ENCODE peak calls at places on chromosome 16, in seven cellular contexts. One of them, this sample, is unnamed.
A peak's percentile ranks its signal among the peaks of the same experiment; 100 is the strongest.

GRCh38 chr16:88508868-88509748 is 56.0 kb downstream of the ZFPM1 start:
- DNase-seq in heart left ventricle: no peak
- DNase-seq in sigmoid colon: no peak
- DNase-seq in IMR-90: no peak
- DNase-seq in body of pancreas: peak; percentile 85
- DNase-seq in uterus: no peak
- DNase-seq in adrenal gland: no peak
- DNase-seq in this sample: no peak

GRCh38 chr16:81500833-81501521 is 56.4 kb downstream of the CMIP start:
- DNase-seq in adrenal gland: no peak
- DNase-seq in heart left ventricle: no peak
- DNase-seq in body of pancreas: no peak
- DNase-seq in sigmoid colon: no peak
- DNase-seq in uterus: no peak
- DNase-seq in IMR-90: peak; percentile 81
- DNase-seq in this sample: no peak

GRCh38 chr16:84144301-84144858 is 597 bp downstream of the HSDL1 start:
- DNase-seq in uterus: peak; percentile 28
- DNase-seq in sigmoid colon: no peak
- DNase-seq in body of pancreas: peak; percentile 37
- DNase-seq in adrenal gland: peak; percentile 25
- DNase-seq in heart left ventricle: peak; percentile 26
- DNase-seq in IMR-90: peak; percentile 5
- DNase-seq in this sample: peak; percentile 50

GRCh38 chr16:278863-279366 is 1.5 kb upstream of the ARHGDIG start:
- DNase-seq in uterus: no peak
- DNase-seq in sigmoid colon: no peak
- DNase-seq in IMR-90: peak; percentile 17
- DNase-seq in heart left ventricle: no peak
- DNase-seq in adrenal gland: peak; percentile 45
- DNase-seq in body of pancreas: peak; percentile 78
- DNase-seq in this sample: no peak

GRCh38 chr16:48503779-48504178 is 106.2 kb downstream of the N4BP1 start:
- DNase-seq in body of pancreas: no peak
- DNase-seq in adrenal gland: no peak
- DNase-seq in IMR-90: peak; percentile 89
- DNase-seq in heart left ventricle: peak; percentile 45
- DNase-seq in sigmoid colon: peak; percentile 85
- DNase-seq in uterus: peak; percentile 66
- DNase-seq in this sample: peak; percentile 86

GRCh38 chr16:75095204-75095621 is 21.4 kb downstream of the LDHD start:
- DNase-seq in adrenal gland: no peak
- DNase-seq in IMR-90: no peak
- DNase-seq in body of pancreas: no peak
- DNase-seq in sigmoid colon: no peak
- DNase-seq in uterus: no peak
- DNase-seq in heart left ventricle: no peak
- DNase-seq in this sample: no peak

GRCh38 chr16:57591086-57591869 is 37.2 kb upstream of the ADGRG1 start:
- DNase-seq in adrenal gland: peak; percentile 76
- DNase-seq in sigmoid colon: peak; percentile 75
- DNase-seq in IMR-90: peak; percentile 82
- DNase-seq in body of pancreas: peak; percentile 77
- DNase-seq in uterus: peak; percentile 52
- DNase-seq in heart left ventricle: peak; percentile 70
- DNase-seq in this sample: peak; percentile 49

GRCh38 chr16:51592535-51592934 is 441.5 kb upstream of the SALL1 start:
- DNase-seq in body of pancreas: no peak
- DNase-seq in uterus: no peak
- DNase-seq in heart left ventricle: no peak
- DNase-seq in adrenal gland: no peak
- DNase-seq in IMR-90: no peak
- DNase-seq in sigmoid colon: no peak
- DNase-seq in this sample: no peak

GRCh38 chr16:60740033-60740696 is 1296.1 kb downstream of the CDH8 start:
- DNase-seq in sigmoid colon: no peak
- DNase-seq in uterus: no peak
- DNase-seq in IMR-90: no peak
- DNase-seq in body of pancreas: no peak
- DNase-seq in adrenal gland: no peak
- DNase-seq in heart left ventricle: no peak
- DNase-seq in this sample: no peak

GRCh38 chr16:24717411-24717810 is 12.0 kb upstream of the TNRC6A start:
- DNase-seq in IMR-90: peak; percentile 53
- DNase-seq in heart left ventricle: no peak
- DNase-seq in body of pancreas: no peak
- DNase-seq in sigmoid colon: no peak
- DNase-seq in adrenal gland: no peak
- DNase-seq in uterus: no peak
- DNase-seq in this sample: no peak

GRCh38 chr16:75042423-75043174 is 43.8 kb downstream of the ZNRF1 start:
- DNase-seq in heart left ventricle: peak; percentile 14
- DNase-seq in body of pancreas: no peak
- DNase-seq in adrenal gland: no peak
- DNase-seq in uterus: no peak
- DNase-seq in IMR-90: no peak
- DNase-seq in sigmoid colon: no peak
- DNase-seq in this sample: no peak

GRCh38 chr16:9597967-9598730 is 506.7 kb downstream of the HAPSTR1 start:
- DNase-seq in adrenal gland: no peak
- DNase-seq in heart left ventricle: no peak
- DNase-seq in IMR-90: no peak
- DNase-seq in uterus: no peak
- DNase-seq in body of pancreas: no peak
- DNase-seq in sigmoid colon: no peak
- DNase-seq in this sample: no peak

GRCh38 chr16:71626018-71626857 is at the start of gene MARVELD3:
- DNase-seq in adrenal gland: no peak
- DNase-seq in IMR-90: no peak
- DNase-seq in body of pancreas: peak; percentile 97
- DNase-seq in uterus: no peak
- DNase-seq in heart left ventricle: no peak
- DNase-seq in sigmoid colon: no peak
- DNase-seq in this sample: peak; percentile 29

GRCh38 chr16:67226295-67226803 is 581 bp upstream of the TMEM208 start:
- DNase-seq in body of pancreas: no peak
- DNase-seq in sigmoid colon: no peak
- DNase-seq in adrenal gland: no peak
- DNase-seq in heart left ventricle: no peak
- DNase-seq in IMR-90: no peak
- DNase-seq in uterus: no peak
- DNase-seq in this sample: no peak

GRCh38 chr16:15672514-15673167 is 22.6 kb downstream of the NDE1 start:
- DNase-seq in sigmoid colon: peak; percentile 98
- DNase-seq in heart left ventricle: peak; percentile 89
- DNase-seq in body of pancreas: peak; percentile 32
- DNase-seq in uterus: peak; percentile 94
- DNase-seq in adrenal gland: peak; percentile 82
- DNase-seq in IMR-90: peak; percentile 96
- DNase-seq in this sample: peak; percentile 92

GRCh38 chr16:66899945-66900688 is 18.6 kb downstream of the CDH16 start:
- DNase-seq in sigmoid colon: peak; percentile 93
- DNase-seq in adrenal gland: peak; percentile 89
- DNase-seq in IMR-90: peak; percentile 79
- DNase-seq in uterus: peak; percentile 85
- DNase-seq in body of pancreas: peak; percentile 91
- DNase-seq in heart left ventricle: peak; percentile 77
- DNase-seq in this sample: peak; percentile 94

GRCh38 chr16:5845046-5845445 is 747.5 kb upstream of the EEF2KMT start:
- DNase-seq in IMR-90: no peak
- DNase-seq in heart left ventricle: no peak
- DNase-seq in body of pancreas: no peak
- DNase-seq in sigmoid colon: no peak
- DNase-seq in uterus: no peak
- DNase-seq in adrenal gland: no peak
- DNase-seq in this sample: no peak

GRCh38 chr16:67248401-67249177 is at the start of gene SLC9A5:
- DNase-seq in uterus: peak; percentile 43
- DNase-seq in heart left ventricle: peak; percentile 49
- DNase-seq in body of pancreas: no peak
- DNase-seq in IMR-90: no peak
- DNase-seq in sigmoid colon: peak; percentile 75
- DNase-seq in adrenal gland: peak; percentile 25
- DNase-seq in this sample: no peak

GRCh38 chr16:66274335-66275110 is 92.0 kb upstream of the CDH5 start:
- DNase-seq in sigmoid colon: peak; percentile 34
- DNase-seq in uterus: no peak
- DNase-seq in adrenal gland: no peak
- DNase-seq in IMR-90: peak; percentile 44
- DNase-seq in body of pancreas: no peak
- DNase-seq in heart left ventricle: no peak
- DNase-seq in this sample: no peak

GRCh38 chr16:17367034-17367433 is 103.7 kb downstream of the XYLT1 start:
- DNase-seq in adrenal gland: no peak
- DNase-seq in heart left ventricle: no peak
- DNase-seq in uterus: no peak
- DNase-seq in IMR-90: no peak
- DNase-seq in sigmoid colon: no peak
- DNase-seq in body of pancreas: no peak
- DNase-seq in this sample: no peak

GRCh38 chr16:59148312-59148711 is 414.2 kb upstream of the GOT2 start:
- DNase-seq in IMR-90: no peak
- DNase-seq in adrenal gland: no peak
- DNase-seq in heart left ventricle: no peak
- DNase-seq in body of pancreas: no peak
- DNase-seq in sigmoid colon: no peak
- DNase-seq in uterus: no peak
- DNase-seq in this sample: no peak

GRCh38 chr16:47461598-47462266 is 601 bp downstream of the PHKB start:
- DNase-seq in uterus: no peak
- DNase-seq in adrenal gland: peak; percentile 38
- DNase-seq in body of pancreas: peak; percentile 30
- DNase-seq in sigmoid colon: no peak
- DNase-seq in heart left ventricle: no peak
- DNase-seq in IMR-90: peak; percentile 48
- DNase-seq in this sample: no peak

GRCh38 chr16:17304124-17304813 is 166.5 kb downstream of the XYLT1 start:
- DNase-seq in body of pancreas: peak; percentile 69
- DNase-seq in uterus: no peak
- DNase-seq in adrenal gland: no peak
- DNase-seq in IMR-90: peak; percentile 17
- DNase-seq in sigmoid colon: no peak
- DNase-seq in heart left ventricle: no peak
- DNase-seq in this sample: no peak

GRCh38 chr16:85913688-85914422 is 14.9 kb downstream of the IRF8 start:
- DNase-seq in IMR-90: no peak
- DNase-seq in adrenal gland: no peak
- DNase-seq in uterus: no peak
- DNase-seq in body of pancreas: no peak
- DNase-seq in heart left ventricle: no peak
- DNase-seq in sigmoid colon: no peak
- DNase-seq in this sample: no peak
- H3K4me1 ChIP-seq in IMR-90: peaks cover 4% of the 10 kb centered on the region
- H3K4me1 ChIP-seq in adrenal gland: peaks cover 28% of the 10 kb centered on the region
- H3K4me1 ChIP-seq in uterus: no peaks in the 10 kb centered on the region
- H3K4me1 ChIP-seq in body of pancreas: peaks cover 13% of the 10 kb centered on the region
- H3K4me1 ChIP-seq in heart left ventricle: peaks cover 12% of the 10 kb centered on the region
- H3K4me1 ChIP-seq in sigmoid colon: peaks cover 15% of the 10 kb centered on the region
- H3K4me1 ChIP-seq in this sample: peaks cover 8% of the 10 kb centered on the region

GRCh38 chr16:56450901-56451752 is at the start of the genes NUDT21 and OGFOD1:
- DNase-seq in body of pancreas: peak; percentile 93
- DNase-seq in heart left ventricle: peak; percentile 96
- DNase-seq in sigmoid colon: peak; percentile 98
- DNase-seq in adrenal gland: peak; percentile 98
- DNase-seq in IMR-90: peak; percentile 98
- DNase-seq in uterus: peak; percentile 93
- DNase-seq in this sample: peak; percentile 90
- TF ChIP-seq POLR2A in body of pancreas: peak; percentile 80
- TF ChIP-seq POLR2A in heart left ventricle: peak; percentile 67
- TF ChIP-seq POLR2A in sigmoid colon: peak; percentile 51
- TF ChIP-seq POLR2A in adrenal gland: peak; percentile 48
- TF ChIP-seq POLR2A in IMR-90: peak; percentile 81
- TF ChIP-seq POLR2A in uterus: peak; percentile 51
- TF ChIP-seq POLR2A in this sample: peak; percentile 56

GRCh38 chr16:4271176-4272113 is 1.4 kb downstream of the TFAP4 start:
- DNase-seq in body of pancreas: peak; percentile 92
- DNase-seq in IMR-90: peak; percentile 91
- DNase-seq in uterus: peak; percentile 88
- DNase-seq in sigmoid colon: peak; percentile 94
- DNase-seq in heart left ventricle: peak; percentile 92
- DNase-seq in adrenal gland: peak; percentile 93
- DNase-seq in this sample: peak; percentile 89
- TF ChIP-seq CTCF in body of pancreas: no peak
- TF ChIP-seq CTCF in IMR-90: peak; percentile 28
- TF ChIP-seq CTCF in uterus: no peak
- TF ChIP-seq CTCF in sigmoid colon: no peak
- TF ChIP-seq CTCF in heart left ventricle: no peak
- TF ChIP-seq CTCF in adrenal gland: no peak
- TF ChIP-seq CTCF in this sample: no peak

GRCh38 chr16:54174750-54175149 is 111.8 kb downstream of the IRX3 start:
- DNase-seq in uterus: no peak
- DNase-seq in IMR-90: no peak
- DNase-seq in adrenal gland: no peak
- DNase-seq in body of pancreas: no peak
- DNase-seq in sigmoid colon: no peak
- DNase-seq in heart left ventricle: no peak
- DNase-seq in this sample: no peak
- H3K4me1 ChIP-seq in uterus: no peaks in the 10 kb centered on the region
- H3K4me1 ChIP-seq in IMR-90: no peaks in the 10 kb centered on the region
- H3K4me1 ChIP-seq in adrenal gland: no peaks in the 10 kb centered on the region
- H3K4me1 ChIP-seq in body of pancreas: peaks cover 53% of the 10 kb centered on the region
- H3K4me1 ChIP-seq in sigmoid colon: peaks cover 5% of the 10 kb centered on the region
- H3K4me1 ChIP-seq in heart left ventricle: peaks cover 18% of the 10 kb centered on the region
- H3K4me1 ChIP-seq in this sample: no peaks in the 10 kb centered on the region

DNA sequence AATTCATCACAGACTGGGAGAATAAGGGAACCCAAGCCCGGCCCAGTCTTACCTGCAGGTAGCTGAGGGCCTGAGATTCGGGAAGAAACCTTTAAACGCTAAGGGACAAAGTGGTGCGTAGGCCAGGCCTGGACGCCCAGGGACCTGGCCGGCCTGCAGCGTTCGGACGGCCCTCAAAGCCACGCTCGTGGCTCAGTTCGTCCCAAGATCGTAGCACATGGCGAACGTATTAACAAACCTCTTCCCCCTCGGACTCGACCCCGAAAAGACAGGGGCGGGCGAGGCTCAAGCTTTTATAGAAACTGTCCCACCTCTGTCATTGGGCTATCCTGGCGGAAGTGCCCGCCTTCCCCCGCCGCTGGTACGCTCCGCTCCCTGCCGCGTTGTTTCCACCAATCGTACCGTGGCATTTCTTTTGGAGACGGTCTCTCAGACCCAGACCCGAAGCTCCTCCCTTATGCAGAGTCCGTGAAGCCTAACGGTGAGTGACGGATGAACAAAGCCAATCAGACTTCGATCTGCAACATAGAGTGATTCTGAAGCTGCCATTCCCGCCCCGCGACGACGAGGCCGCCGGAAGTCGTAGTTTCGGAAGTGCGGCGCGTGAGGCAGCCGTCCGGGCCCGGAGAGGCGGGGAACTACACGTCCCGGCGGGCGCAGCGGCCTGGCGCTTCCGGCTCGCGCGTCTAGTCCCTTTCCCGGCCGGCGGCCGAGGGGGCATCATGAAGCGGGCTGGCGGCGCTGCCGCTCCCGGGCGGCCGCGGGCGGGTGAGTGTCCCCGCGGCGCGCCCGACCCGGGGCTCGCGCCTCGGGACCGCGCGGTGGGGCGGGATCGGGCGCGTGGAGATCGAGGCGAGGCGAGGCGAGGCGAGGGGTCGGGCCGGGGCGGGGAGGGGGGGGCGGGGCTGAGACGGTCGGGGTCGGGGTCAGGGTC is at the start of gene TRAF7:
- DNase-seq in adrenal gland: peak; percentile 100
- DNase-seq in sigmoid colon: peak; percentile 100
- DNase-seq in heart left ventricle: peak; percentile 99
- DNase-seq in uterus: peak; percentile 98
- DNase-seq in body of pancreas: peak; percentile 99
- DNase-seq in IMR-90: peak; percentile 100
- DNase-seq in this sample: peak; percentile 97
- TF ChIP-seq POLR2A in adrenal gland: peak; percentile 99
- TF ChIP-seq POLR2A in sigmoid colon: peak; percentile 100
- TF ChIP-seq POLR2A in heart left ventricle: peak; percentile 100
- TF ChIP-seq POLR2A in uterus: peak; percentile 97
- TF ChIP-seq POLR2A in body of pancreas: peak; percentile 100
- TF ChIP-seq POLR2A in IMR-90: peak; percentile 100
- TF ChIP-seq POLR2A in this sample: peak; percentile 99